ENCODE peak calls at places on chromosomes 2 and 18, in four cellular contexts. Z is SW480; A is stimulated activated CD4-positive, alpha-beta T cell treated with anti-CD3 and anti-CD28 coated beads, Interleukin-2, amount 100 ng/mL, for 24 hours; P is COR-L47. B is an unnamed sample.
A peak's percentile ranks its signal among the peaks of the same experiment; 100 is the strongest.

GRCh38 chr2:191386938-191387536 is 141.8 kb downstream of the MYO1B start:
- DNase-seq in Z (no peak), P (no peak), A (no peak), B (no peak)

GRCh38 chr18:44679912-44680270 is 797 bp upstream of the SETBP1 start:
- DNase-seq in Z (peak; percentile 42), P (peak; percentile 78), A (peak; percentile 41), B (peak; percentile 75)

GRCh38 chr2:45068643-45069140 is 59.4 kb upstream of the SIX2 start:
- DNase-seq in P (no peak), Z (no peak), A (no peak), B (no peak)

GRCh38 chr2:667332-668000 is 9.7 kb downstream of the TMEM18 start:
- DNase-seq in P (peak; percentile 19), Z (peak; percentile 55), A (no peak), B (no peak)

GRCh38 chr2:82986899-82987298 is 1472.2 kb downstream of the SUCLG1 start:
- DNase-seq in Z (no peak), P (no peak), A (no peak), B (no peak)

GRCh38 chr2:205086689-205087088 is 541.4 kb downstream of the PARD3B start:
- DNase-seq in P (no peak), Z (peak; percentile 7), A (no peak), B (no peak)

GRCh38 chr2:70569559-70569958 is 15.9 kb upstream of the TGFA start:
- DNase-seq in P (no peak), Z (peak; percentile 76), A (no peak), B (no peak)

GRCh38 chr2:9332853-9333245 is 90.5 kb downstream of the ITGB1BP1 start:
- DNase-seq in A (no peak), P (no peak), Z (no peak), B (no peak)

GRCh38 chr2:132651115-132652099 is 18.6 kb downstream of the LYPD1 start:
- DNase-seq in Z (no peak), A (no peak), P (no peak), B (peak; percentile 74)

GRCh38 chr18:77014538-77014937 is 118.0 kb downstream of the MBP start:
- DNase-seq in Z (no peak), P (no peak), A (no peak), B (no peak)

GRCh38 chr2:239594772-239595608 is 194.2 kb upstream of the HDAC4 start:
- DNase-seq in A (no peak), P (no peak), Z (no peak), B (no peak)

GRCh38 chr18:77815666-77816338 is 566.2 kb downstream of the GALR1 start:
- DNase-seq in A (no peak), Z (no peak), P (no peak), B (no peak)

GRCh38 chr18:74623047-74623816 is 25.6 kb downstream of the ZNF407 start:
- DNase-seq in A (no peak), Z (no peak), P (peak; percentile 19), B (no peak)

GRCh38 chr2:61550375-61551209 is 12.4 kb upstream of the XPO1 start:
- DNase-seq in Z (no peak), P (no peak), A (no peak), B (no peak)

GRCh38 chr2:191030521-191031154 is 16.7 kb upstream of the STAT1 start:
- DNase-seq in Z (peak; percentile 51), A (peak; percentile 43), P (peak; percentile 50), B (peak; percentile 60)

GRCh38 chr2:56008661-56009411 is 85.3 kb upstream of the EFEMP1 start:
- DNase-seq in A (no peak), P (peak; percentile 90), Z (peak; percentile 11), B (peak; percentile 73)

GRCh38 chr2:206855585-206856433 is 83.5 kb upstream of the CPO start:
- DNase-seq in A (no peak), P (no peak), Z (no peak), B (no peak)

GRCh38 chr2:173754837-173755236 is 210.3 kb downstream of the SP3 start:
- DNase-seq in P (no peak), A (no peak), Z (no peak), B (no peak)

GRCh38 chr2:173037245-173038106 is 38.2 kb upstream of the MAP3K20 start:
- DNase-seq in A (no peak), P (no peak), Z (no peak), B (no peak)

GRCh38 chr18:55753643-55754255 is 165.8 kb upstream of the TCF4 start:
- DNase-seq in A (no peak), P (no peak), Z (no peak), B (no peak)

GRCh38 chr2:124877065-124877671 is 852.1 kb downstream of the CNTNAP5 start:
- DNase-seq in P (no peak), Z (no peak), A (no peak), B (no peak)

GRCh38 chr18:53677480-53677879 is 547.0 kb downstream of the MBD2 start:
- DNase-seq in A (no peak), P (no peak), Z (no peak), B (no peak)

GRCh38 chr2:95314598-95314963 is 17.4 kb downstream of the KCNIP3 start:
- DNase-seq in Z (no peak), A (no peak), P (no peak), B (no peak)

GRCh38 chr18:74082476-74083070 is 65.1 kb downstream of the FBXO15 start:
- DNase-seq in P (peak; percentile 53), A (peak; percentile 61), Z (peak; percentile 56), B (no peak)

GRCh38 chr2:70851704-70852103 is 16.1 kb upstream of the CD207 start:
- DNase-seq in Z (no peak), A (no peak), P (no peak), B (no peak)

GRCh38 chr2:237701033-237701858 is 73.9 kb downstream of the LRRFIP1 start:
- DNase-seq in Z (no peak), A (no peak), P (no peak), B (no peak)

B was measured in NCI-H2227 treated with DMSO at 0.1 percent for 48 hours.